ENCODE peak calls at places on chromosomes 12 and 14, in four cellular contexts. S, V, F and O are unnamed samples. For H3K27me3, the result is how much of the 10 kb centered on the place peaks cover.

GRCh38 chr14:50524071-50524470 is 8.3 kb downstream of the MAP4K5 start:
- DNase-seq in F (no peak), S (no peak), V (no peak), O (no peak)

GRCh38 chr12:6211421-6211869 is 11.2 kb downstream of the CD9 start:
- DNase-seq in S (no peak), V (peak), F (no peak), O (peak)

GRCh38 chr14:34310724-34311123 is 151.3 kb downstream of the SPTSSA start:
- DNase-seq in F (no peak), S (no peak), V (no peak), O (no peak)

GRCh38 chr12:108565976-108566375 is 3.6 kb downstream of the ISCU start:
- DNase-seq in V (peak), F (no peak), S (peak), O (peak)

GRCh38 chr14:72704507-72704906 is 189.4 kb downstream of the DPF3 start:
- DNase-seq in S (no peak), V (no peak), F (no peak), O (no peak)

GRCh38 chr14:95255487-95255886 is 64.2 kb downstream of the CLMN start:
- DNase-seq in F (peak), S (no peak), V (peak), O (peak)

GRCh38 chr14:66746316-66747006 is 238.5 kb downstream of the GPHN start:
- DNase-seq in V (peak), F (peak), S (no peak), O (peak)

GRCh38 chr12:13198921-13199320 is 2.4 kb downstream of the EMP1 start:
- DNase-seq in V (no peak), F (no peak), S (no peak), O (no peak)

GRCh38 chr12:83179999-83180398 is 493.3 kb downstream of the TMTC2 start:
- DNase-seq in S (no peak), V (no peak), F (no peak), O (no peak)

GRCh38 chr12:73226585-73226984 is 954.4 kb downstream of the TRHDE start:
- DNase-seq in V (no peak), F (no peak), S (no peak), O (no peak)

GRCh38 chr12:40152783-40153383 is 47.0 kb upstream of the SLC2A13 start:
- DNase-seq in S (no peak), V (peak), F (peak), O (peak)

DNA sequence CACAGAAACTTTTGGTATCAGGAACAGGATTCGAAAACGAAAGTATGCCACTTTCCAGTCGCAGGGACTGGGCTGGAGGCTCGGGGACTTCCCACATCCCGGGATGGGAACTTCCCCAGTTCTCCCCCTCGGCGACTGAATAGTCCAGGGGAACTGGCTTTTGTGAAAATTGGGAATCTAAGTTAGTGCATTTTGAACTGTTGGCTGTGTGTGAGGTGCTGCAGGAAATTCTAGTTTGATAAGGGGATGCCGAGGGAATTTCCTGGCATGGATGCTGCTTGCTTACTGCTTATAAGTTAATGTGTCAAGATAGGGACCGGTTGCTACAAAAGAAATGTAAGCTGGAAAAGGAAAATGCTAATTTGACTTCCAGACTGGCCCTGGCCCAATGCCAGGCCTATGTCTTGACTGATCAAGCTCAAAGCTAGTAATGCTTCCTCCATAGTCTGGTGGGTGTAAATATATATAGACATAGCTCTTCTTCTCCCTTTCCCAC is 73.4 kb upstream of the EIF5 start:
- DNase-seq in V (peak), S (no peak), F (no peak), O (peak)
- H3K4me3 ChIP-seq in V (peak), S (peak), F (no peak), O (peak)

DNA sequence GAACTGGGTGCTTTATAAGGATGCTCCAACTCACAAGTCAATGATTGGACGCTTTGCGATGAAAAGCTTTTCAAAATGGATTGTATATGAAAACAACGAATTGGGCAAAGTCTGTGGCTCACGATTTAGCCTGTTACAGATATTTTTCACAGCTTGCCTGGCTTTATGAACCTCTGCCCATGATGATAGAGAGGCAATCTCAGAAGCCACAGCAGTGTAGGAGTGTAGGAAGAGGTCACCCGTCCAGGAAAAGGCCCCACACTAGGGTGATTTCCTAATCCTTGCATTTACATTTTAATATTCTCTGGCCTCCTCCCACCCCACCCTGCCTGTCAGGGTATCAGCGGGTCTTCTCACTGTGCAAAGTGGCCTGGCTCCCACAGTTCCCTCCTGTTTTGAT is 81.8 kb upstream of the FOXN3 start:
- DNase-seq in V (no peak), S (no peak), F (no peak), O (no peak)
- H3K27me3 ChIP-seq in V (under half), S (under half), F (under half), O (under half)

DNA sequence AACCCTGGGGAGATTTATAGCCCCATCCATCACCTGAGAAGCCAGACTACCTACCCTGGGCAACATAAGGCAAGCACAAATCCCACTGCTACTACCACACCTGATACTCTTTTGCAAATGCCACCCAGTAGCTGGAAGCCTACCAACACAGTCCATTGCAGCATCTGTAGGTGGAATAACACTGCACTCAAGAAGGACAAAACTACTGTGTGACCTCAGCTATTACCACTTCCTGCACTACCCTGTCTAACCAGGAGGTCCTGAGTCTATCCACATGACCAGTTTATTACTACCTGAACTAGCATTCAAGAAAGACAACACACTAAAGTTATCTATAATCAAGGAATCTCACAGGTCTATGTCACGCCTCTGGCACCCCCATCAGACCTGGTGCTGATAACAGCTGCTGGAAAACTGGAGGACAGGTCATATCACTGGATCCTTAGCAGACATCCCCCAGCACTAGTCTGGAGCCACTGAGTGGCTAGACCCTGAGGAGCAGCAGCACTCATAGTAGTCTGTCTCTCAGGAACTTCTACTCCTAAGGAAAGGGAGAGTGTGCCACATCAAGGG is 2.9 kb upstream of the CLEC1A start:
- DNase-seq in V (no peak), S (no peak), F (no peak), O (no peak)
- H3K27ac ChIP-seq in V (no peak), S (no peak), F (no peak), O (no peak)

GRCh38 chr12:54991992-54992377 is 7.4 kb upstream of the TESPA1 start:
- DNase-seq in F (no peak), V (no peak), S (no peak), O (no peak)
- H3K4me3 ChIP-seq in F (no peak), V (no peak), S (no peak), O (no peak)

DNA sequence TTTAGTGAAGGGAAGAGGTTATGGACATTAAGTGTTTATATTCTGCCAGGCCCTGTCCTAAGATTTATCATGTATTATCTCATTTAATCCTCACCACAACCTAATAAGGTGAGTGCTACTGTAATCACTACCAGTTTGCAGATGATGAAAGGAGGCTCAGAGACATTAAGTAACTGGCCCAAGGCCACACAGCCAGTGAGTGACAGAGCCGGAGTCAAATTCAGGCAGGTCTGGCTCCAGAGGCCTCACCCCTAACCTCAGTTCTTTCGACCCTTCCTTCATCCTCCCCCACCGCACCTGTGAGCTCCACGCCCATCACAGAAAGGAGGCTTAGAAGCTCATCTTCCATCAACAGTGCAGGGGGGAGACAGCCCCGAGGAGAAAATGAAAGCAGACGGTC is 197.3 kb downstream of the RBM19 start:
- DNase-seq in S (no peak), F (no peak), V (no peak), O (no peak)
- H3K27me3 ChIP-seq in S (under half), F (under half), V (under half), O (under half)